ENCODE peak calls at places on chromosomes 4 and X, in six cellular contexts. Q, H, K, G, Y and B are unnamed samples.

GRCh38 chrX:139844163-139844562 is 88.7 kb downstream of the ATP11C start:
- DNase-seq in Q (no peak), H (no peak), K (no peak), G (no peak), Y (no peak), B (no peak)

GRCh38 chr4:113435893-113436292 is 325.6 kb downstream of the CAMK2D start:
- DNase-seq in Q (peak), H (no peak), K (no peak), G (peak), Y (peak), B (no peak)

GRCh38 chrX:65581661-65582339 is 47.2 kb upstream of the LAS1L start:
- DNase-seq in Q (peak), H (peak), K (peak), G (peak), Y (peak), B (peak)

GRCh38 chr4:154658680-154659402 is 46.4 kb upstream of the FGG start:
- DNase-seq in Q (peak), H (no peak), K (no peak), G (no peak), Y (no peak), B (no peak)

GRCh38 chr4:113101669-113102068 is 52.2 kb downstream of the ANK2 start:
- DNase-seq in Q (peak), H (no peak), K (no peak), G (no peak), Y (no peak), B (no peak)

GRCh38 chr4:119810001-119810400 is 181.4 kb upstream of the PDE5A start:
- DNase-seq in Q (no peak), H (no peak), K (no peak), G (no peak), Y (no peak), B (no peak)

GRCh38 chr4:26238426-26238781 is 82.4 kb upstream of the RBPJ start:
- DNase-seq in Q (no peak), H (no peak), K (no peak), G (no peak), Y (no peak), B (no peak)

GRCh38 chr4:7212101-7212674 is 19.9 kb downstream of the SORCS2 start:
- DNase-seq in Q (no peak), H (no peak), K (no peak), G (no peak), Y (no peak), B (no peak)

GRCh38 chr4:169116270-169116901 is 106.3 kb upstream of the CBR4 start:
- DNase-seq in Q (no peak), H (no peak), K (no peak), G (no peak), Y (peak), B (no peak)

GRCh38 chr4:74109116-74109791 is 10.3 kb upstream of the CXCL2 start:
- DNase-seq in Q (peak), H (peak), K (no peak), G (no peak), Y (no peak), B (no peak)

GRCh38 chr4:72896515-72896914 is 173.0 kb downstream of the COX18 start:
- DNase-seq in Q (peak), H (no peak), K (no peak), G (no peak), Y (no peak), B (no peak)

GRCh38 chrX:138897621-138898492 is 186.3 kb upstream of the FGF13 start:
- DNase-seq in Q (peak), H (no peak), K (no peak), G (no peak), Y (no peak), B (no peak)

GRCh38 chrX:57227691-57228090 is 58.8 kb upstream of the FAAH2 start:
- DNase-seq in Q (no peak), H (no peak), K (no peak), G (no peak), Y (no peak), B (no peak)

GRCh38 chrX:109472939-109473713 is 8.8 kb downstream of the GUCY2F start:
- DNase-seq in Q (peak), H (no peak), K (no peak), G (no peak), Y (no peak), B (no peak)

GRCh38 chrX:133302775-133303445 is 84.8 kb upstream of the TFDP3 start:
- DNase-seq in Q (no peak), H (no peak), K (no peak), G (no peak), Y (no peak), B (no peak)

GRCh38 chr4:156781852-156782251 is 189.7 kb downstream of the PDGFC start:
- DNase-seq in Q (peak), H (no peak), K (no peak), G (no peak), Y (no peak), B (no peak)